ENCODE peak calls at places on chromosomes 16 and 17, in four cellular contexts. J is NCI-H446, B is GM18507, G is OCI-M1. X is an unnamed sample.
A peak's percentile ranks its signal among the peaks of the same experiment; 100 is the strongest.

GRCh38 chr17:41329279-41329925 is 13.9 kb upstream of the KRTAP17-1 start:
- DNase-seq in G (peak; percentile 33), B (no peak), J (no peak), X (peak; percentile 74)

GRCh38 chr17:56943505-56944125 is 17.2 kb downstream of the COIL start:
- DNase-seq in B (no peak), J (no peak), G (no peak), X (no peak)

GRCh38 chr16:27230562-27230991 is 27.3 kb downstream of the KDM8 start:
- DNase-seq in B (no peak), G (no peak), J (no peak), X (peak; percentile 71)

GRCh38 chr16:28298511-28298878 is 6.2 kb downstream of the SBK1 start:
- DNase-seq in B (no peak), G (no peak), J (no peak), X (no peak)

GRCh38 chr16:87855852-87856715 is 13.2 kb downstream of the SLC7A5 start:
- DNase-seq in B (no peak), G (peak; percentile 91), J (peak; percentile 10), X (peak; percentile 93)

GRCh38 chr17:34601431-34601830 is 22.0 kb downstream of the TMEM132E start:
- DNase-seq in J (no peak), G (no peak), B (no peak), X (no peak)

GRCh38 chr16:80200079-80200478 is 340.7 kb upstream of the DYNLRB2 start:
- DNase-seq in J (no peak), B (no peak), G (no peak), X (no peak)

GRCh38 chr17:31695456-31696090 is 163.5 kb downstream of the COPRS start:
- DNase-seq in G (no peak), J (peak; percentile 54), B (no peak), X (no peak)

GRCh38 chr16:25257504-25257955 is at the start of gene ZKSCAN2:
- DNase-seq in B (peak; percentile 74), J (peak; percentile 92), G (peak; percentile 92), X (peak; percentile 98)

GRCh38 chr16:9144106-9144505 is 52.7 kb downstream of the HAPSTR1 start:
- DNase-seq in B (no peak), J (no peak), G (no peak), X (no peak)

GRCh38 chr16:83624436-83625120 is 183.2 kb upstream of the HSBP1 start:
- DNase-seq in G (no peak), J (no peak), B (no peak), X (no peak)

GRCh38 chr16:51465026-51465425 is 314.0 kb upstream of the SALL1 start:
- DNase-seq in B (no peak), J (no peak), G (no peak), X (no peak)

GRCh38 chr16:67943619-67944503 is at the start of gene LCAT:
- DNase-seq in G (peak; percentile 92), J (no peak), B (no peak), X (peak; percentile 78)

GRCh38 chr16:50491516-50491915 is 56.7 kb upstream of the NKD1 start:
- DNase-seq in B (no peak), G (no peak), J (no peak), X (no peak)

GRCh38 chr17:4544656-4545216 is 10.4 kb downstream of the MYBBP1A start:
- DNase-seq in B (no peak), J (no peak), G (no peak), X (peak; percentile 28)

GRCh38 chr17:39073916-39074315 is 77.5 kb downstream of the PLXDC1 start:
- DNase-seq in J (no peak), B (no peak), G (no peak), X (no peak)

GRCh38 chr16:66553223-66553622 is 847 bp downstream of the CKLF start:
- DNase-seq in J (no peak), B (no peak), G (peak; percentile 44), X (no peak)

GRCh38 chr16:18013863-18014262 is 322.7 kb downstream of the NPIPA8 start:
- DNase-seq in G (no peak), J (no peak), B (no peak), X (no peak)

GRCh38 chr17:69254187-69254586 is 25.6 kb upstream of the ABCA10 start:
- DNase-seq in B (no peak), G (peak; percentile 54), J (no peak), X (no peak)

GRCh38 chr17:78342438-78343098 is 17.3 kb downstream of the SOCS3 start:
- DNase-seq in J (peak; percentile 61), G (no peak), B (no peak), X (peak; percentile 70)

GRCh38 chr17:77440571-77440981 is 299.8 kb downstream of the SEC14L1 start:
- DNase-seq in B (no peak), J (peak; percentile 60), G (no peak), X (no peak)

GRCh38 chr17:62017496-62017895 is 47.6 kb downstream of the MED13 start:
- DNase-seq in J (no peak), B (no peak), G (no peak), X (no peak)

GRCh38 chr17:60354223-60354622 is 37.7 kb downstream of the USP32 start:
- DNase-seq in B (no peak), J (no peak), G (no peak), X (no peak)

GRCh38 chr16:69934044-69934443 is 17.1 kb upstream of the CLEC18A start:
- DNase-seq in G (no peak), B (no peak), J (no peak), X (no peak)

GRCh38 chr16:88943131-88943664 is 33.8 kb downstream of the CBFA2T3 start:
- DNase-seq in B (no peak), J (no peak), G (no peak), X (peak; percentile 48)

GRCh38 chr17:4236456-4236855 is 27.3 kb downstream of the ANKFY1 start:
- DNase-seq in J (peak; percentile 40), G (no peak), B (no peak), X (no peak)

GRCh38 chr17:412211-413015 is 59.8 kb upstream of the RPH3AL start:
- DNase-seq in B (no peak), G (peak; percentile 71), J (peak; percentile 69), X (no peak)

GRCh38 chr17:21095735-21096134 is 31.0 kb upstream of the DHRS7B start:
- DNase-seq in J (no peak), G (no peak), B (no peak), X (no peak)

GRCh38 chr16:86653289-86654006 is 75.1 kb downstream of the FOXL1 start:
- DNase-seq in J (no peak), B (no peak), G (no peak), X (no peak)

GRCh38 chr16:30649725-30650368 is 913 bp upstream of the PRR14 start:
- DNase-seq in J (no peak), B (no peak), G (peak; percentile 76), X (peak; percentile 58)

GRCh38 chr17:48799069-48799710 is 17.8 kb downstream of the TTLL6 start:
- DNase-seq in G (peak; percentile 19), J (no peak), B (no peak), X (no peak)

GRCh38 chr17:39108976-39109375 is 42.5 kb downstream of the PLXDC1 start:
- DNase-seq in B (no peak), J (no peak), G (no peak), X (no peak)

GRCh38 chr17:41697122-41697962 is 8.7 kb downstream of the EIF1 start:
- DNase-seq in G (peak; percentile 87), J (no peak), B (no peak), X (no peak)

GRCh38 chr17:1592751-1593629 is 30.4 kb upstream of the PITPNA start:
- DNase-seq in B (peak; percentile 71), J (no peak), G (no peak), X (no peak)

X was measured in left lung.